ENCODE peak calls at places on chromosomes 7 and 10, in seven cellular contexts. U is tibial artery; K is keratinocyte; Y is neuronal stem cell; L is effector memory CD4-positive, alpha-beta T cell; J is left lung; N is hepatocyte. V is an unnamed sample. For H3K4me1, the result is how much of the 10 kb centered on the place peaks cover.

GRCh38 chr7:2681954-2682799 is 5.8 kb upstream of the AMZ1 start:
- DNase-seq in U (no peak), Y (no peak), N (no peak), L (no peak), J (no peak), K (no peak), V (no peak)

GRCh38 chr10:77121829-77122228 is 515.8 kb downstream of the KCNMA1 start:
- DNase-seq in U (no peak), L (no peak), N (no peak), Y (no peak), K (no peak), J (no peak), V (no peak)

GRCh38 chr7:28957064-28957821 is 887 bp downstream of the TRIL start:
- DNase-seq in J (no peak), K (no peak), U (no peak), N (peak), L (no peak), Y (peak), V (peak)

GRCh38 chr7:121752706-121753105 is 120.3 kb upstream of the PTPRZ1 start:
- DNase-seq in J (no peak), L (no peak), U (no peak), N (peak), K (no peak), Y (no peak), V (no peak)

GRCh38 chr7:118169146-118169545 is 14.8 kb upstream of the LSM8 start:
- DNase-seq in J (no peak), Y (no peak), N (no peak), L (no peak), K (no peak), U (no peak), V (no peak)

GRCh38 chr7:108114117-108114841 is 15.9 kb downstream of the LAMB4 start:
- DNase-seq in N (peak), K (peak), J (no peak), L (no peak), U (no peak), Y (peak), V (no peak)

GRCh38 chr10:93837783-93838677 is 55.7 kb upstream of the SLC35G1 start:
- DNase-seq in L (no peak), Y (no peak), N (no peak), J (no peak), K (no peak), U (no peak), V (no peak)

GRCh38 chr10:62081322-62081945 is 179.9 kb downstream of the ARID5B start:
- DNase-seq in J (no peak), N (no peak), L (no peak), U (no peak), Y (no peak), K (no peak), V (no peak)

GRCh38 chr7:133703547-133703946 is 423.6 kb upstream of the LRGUK start:
- DNase-seq in J (no peak), K (no peak), L (no peak), U (no peak), Y (no peak), N (no peak), V (no peak)

GRCh38 chr7:10977113-10977512 is 3.4 kb downstream of the PHF14 start:
- DNase-seq in K (no peak), N (no peak), L (no peak), Y (no peak), J (no peak), U (no peak), V (no peak)

GRCh38 chr10:95485030-95485429 is 76.1 kb downstream of the SORBS1 start:
- DNase-seq in J (no peak), U (no peak), N (no peak), K (no peak), L (no peak), Y (no peak), V (no peak)

GRCh38 chr10:132959296-132959961 is 17.1 kb upstream of the CFAP46 start:
- DNase-seq in K (no peak), Y (no peak), U (peak), L (no peak), J (peak), N (no peak), V (no peak)

GRCh38 chr10:100895346-100895745 is 17.4 kb upstream of the SLF2 start:
- DNase-seq in Y (no peak), N (no peak), K (no peak), L (no peak), U (no peak), J (no peak), V (no peak)

GRCh38 chr10:317219-317868 is 182.1 kb downstream of the ZMYND11 start:
- DNase-seq in N (no peak), J (no peak), K (no peak), U (no peak), Y (no peak), L (no peak), V (peak)

GRCh38 chr7:106061301-106061979 is 50.7 kb downstream of the SYPL1 start:
- DNase-seq in Y (no peak), N (no peak), L (no peak), U (no peak), K (no peak), J (no peak), V (no peak)

GRCh38 chr10:92052088-92052487 is 128.5 kb downstream of the BTAF1 start:
- DNase-seq in Y (no peak), L (no peak), J (peak), K (no peak), U (no peak), N (no peak), V (no peak)

GRCh38 chr10:117253908-117254307 is 13.0 kb downstream of the SLC18A2 start:
- DNase-seq in U (no peak), K (no peak), J (no peak), N (no peak), L (no peak), Y (no peak), V (peak)

GRCh38 chr10:22334414-22335203 is 10.7 kb upstream of the SPAG6 start:
- DNase-seq in J (peak), Y (peak), K (no peak), L (peak), N (peak), U (no peak), V (no peak)

GRCh38 chr7:84191842-84192241 is 2.7 kb downstream of the SEMA3A start:
- DNase-seq in U (no peak), N (no peak), J (no peak), L (no peak), Y (no peak), K (no peak), V (no peak)

GRCh38 chr7:48094861-48095293 is 5.8 kb downstream of the UPP1 start:
- DNase-seq in N (no peak), K (no peak), U (no peak), Y (no peak), J (no peak), L (no peak), V (no peak)

GRCh38 chr10:86020139-86020538 is 346.5 kb downstream of the GRID1 start:
- DNase-seq in N (no peak), U (no peak), J (no peak), K (no peak), Y (no peak), L (no peak), V (no peak)

GRCh38 chr7:32318300-32319018 is 171.7 kb downstream of the LSM5 start:
- DNase-seq in L (no peak), U (no peak), J (no peak), Y (no peak), K (no peak), N (no peak), V (peak)

GRCh38 chr10:49615721-49616120 is 1.9 kb downstream of the CHAT start:
- DNase-seq in J (no peak), L (no peak), K (no peak), U (peak), Y (no peak), N (no peak), V (no peak)

GRCh38 chr10:70302292-70302691 is 18.5 kb upstream of the NPFFR1 start:
- DNase-seq in N (no peak), L (no peak), K (no peak), J (no peak), U (no peak), Y (no peak), V (no peak)

GRCh38 chr10:89122431-89123066 is 84.6 kb downstream of the CH25H start:
- DNase-seq in J (no peak), N (no peak), Y (no peak), U (no peak), K (no peak), L (no peak), V (no peak)

GRCh38 chr7:64618785-64619456 is 47.0 kb upstream of the ZNF107 start:
- DNase-seq in N (no peak), J (no peak), L (no peak), K (no peak), Y (no peak), U (no peak), V (no peak)

GRCh38 chr10:92544296-92544695 is 29.6 kb downstream of the IDE start:
- DNase-seq in L (no peak), N (no peak), J (no peak), Y (no peak), U (no peak), K (no peak), V (no peak)

DNA sequence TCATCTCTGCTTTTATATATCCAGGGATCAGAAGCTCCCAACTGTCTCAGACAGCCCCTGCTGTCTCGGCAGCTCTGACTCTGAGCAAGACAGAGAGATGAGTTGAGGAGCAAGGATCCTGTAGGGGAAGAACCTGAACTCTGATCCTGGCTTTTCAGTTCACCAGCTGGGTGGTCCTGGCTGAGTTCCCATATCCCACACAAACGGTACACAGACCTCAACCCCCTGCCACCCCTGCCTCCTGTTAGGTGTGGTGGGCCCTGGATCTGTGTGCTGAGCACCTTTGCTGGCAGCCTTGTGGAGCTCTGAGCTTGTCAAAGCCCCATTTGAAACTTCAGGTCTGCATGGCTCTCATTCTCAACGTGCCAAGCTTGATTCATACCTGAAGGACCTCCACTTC is 54.3 kb upstream of the GPR26 start:
- DNase-seq in Y (no peak), K (no peak), L (no peak), N (no peak), J (no peak), U (no peak), V (no peak)
- H3K4me1 ChIP-seq in Y (under half), K (under half), L (under half), N (under half), J (under half), U (under half), V (under half)

GRCh38 chr7:158705234-158705890 is 758 bp upstream of the NCAPG2 start:
- DNase-seq in U (no peak), N (no peak), K (no peak), L (no peak), J (no peak), Y (no peak), V (no peak)
- H3K4me3 ChIP-seq in U (peak), N (peak), K (peak), L (peak), J (peak), Y (peak), V (peak)

GRCh38 chr7:80150621-80151273 is 16.1 kb downstream of the GNAI1 start:
- DNase-seq in J (no peak), L (no peak), U (no peak), N (no peak), K (peak), Y (no peak), V (no peak)
- H3K4me1 ChIP-seq in J (under half), L (under half), U (under half), N (under half), K (half or more), Y (under half), V (under half)

GRCh38 chr7:91898240-91898992 is 17.9 kb upstream of the MTERF1 start:
- DNase-seq in K (no peak), Y (no peak), L (no peak), U (no peak), J (no peak), N (no peak), V (no peak)
- H3K4me3 ChIP-seq in K (no peak), Y (no peak), L (no peak), U (no peak), J (no peak), N (no peak), V (no peak)

GRCh38 chr7:102305414-102306268 is 19.0 kb downstream of the SH2B2 start:
- DNase-seq in N (no peak), Y (no peak), U (no peak), J (no peak), K (no peak), L (no peak), V (no peak)
- H3K4me1 ChIP-seq in N (under half), Y (under half), U (under half), J (under half), K (under half), L (under half), V (under half)

DNA sequence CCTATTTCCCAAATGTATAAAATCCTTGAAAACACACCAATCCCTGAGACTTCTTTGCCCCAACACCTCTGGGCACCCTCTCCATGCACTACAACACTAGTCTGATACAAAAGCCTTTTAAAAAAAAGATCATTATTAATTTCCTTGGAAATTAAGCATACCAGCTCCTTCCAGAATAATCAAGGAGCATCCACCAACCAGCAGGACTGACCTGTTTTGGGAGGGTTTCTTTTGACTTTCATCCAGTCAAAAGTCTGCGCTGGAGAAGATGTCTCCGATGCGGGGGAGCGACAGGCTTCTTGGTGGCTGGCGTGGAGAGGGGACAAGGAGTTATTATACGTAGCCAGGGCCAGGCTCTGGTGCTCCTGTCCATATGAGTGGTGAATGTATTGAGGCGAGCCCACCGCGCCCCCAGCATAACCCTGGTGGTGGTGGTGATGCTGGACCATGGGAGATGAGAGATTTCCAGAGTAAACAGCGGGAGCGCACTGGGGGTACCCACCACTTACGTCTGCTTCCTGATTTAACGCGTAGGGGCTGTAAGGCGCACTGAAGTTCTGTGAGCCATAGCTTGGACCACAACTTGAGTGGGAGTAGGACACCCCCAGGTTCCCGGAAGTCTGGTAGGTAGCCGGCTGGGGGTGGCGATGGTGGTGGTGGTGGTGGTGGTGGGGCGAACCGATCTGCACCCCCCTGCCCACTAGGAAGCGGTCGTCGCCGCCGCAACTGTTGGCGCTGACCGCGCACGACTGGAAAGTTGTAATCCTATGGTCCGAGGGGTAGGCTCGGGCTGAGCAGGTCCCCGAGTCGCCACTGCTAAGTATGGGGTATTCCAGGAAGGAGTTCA is 527 bp downstream of the HOXA1 start:
- DNase-seq in U (no peak), J (no peak), K (no peak), L (peak), Y (peak), N (no peak), V (no peak)
- H3K4me3 ChIP-seq in U (peak), J (peak), K (peak), L (peak), Y (no peak), N (peak), V (no peak)

DNA sequence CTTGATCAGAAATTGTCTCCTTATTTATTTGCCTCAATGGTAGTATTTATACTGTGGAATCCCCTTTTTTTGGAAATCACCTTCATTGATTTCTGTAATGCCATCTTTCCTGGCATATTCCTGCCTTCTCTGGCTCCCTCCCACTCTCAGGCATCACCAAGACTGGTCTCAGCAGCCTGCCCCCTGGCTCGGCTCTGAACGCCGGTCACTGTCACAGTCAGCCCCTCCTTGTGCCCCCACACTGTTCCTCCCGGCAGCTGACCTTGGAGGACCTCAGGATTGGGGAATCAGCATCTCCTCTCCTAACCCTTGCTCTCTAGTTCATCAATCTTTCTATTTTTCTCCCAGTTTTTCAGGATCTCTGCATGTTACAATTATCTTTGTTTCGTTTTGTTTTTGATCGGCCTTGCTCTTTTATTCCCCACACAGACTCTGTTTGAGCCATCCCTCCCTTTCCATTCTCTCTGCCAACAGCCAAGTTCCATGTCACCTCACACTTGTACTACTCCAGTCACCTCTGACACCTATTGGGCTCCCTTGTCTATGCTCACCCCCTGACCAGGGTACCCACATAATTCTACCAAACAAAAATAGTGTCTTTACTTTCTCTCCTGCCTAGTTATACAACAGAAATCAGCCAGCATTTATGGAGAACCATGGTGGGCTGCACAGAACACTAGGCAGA is 294.3 kb downstream of the PLXDC2 start:
- DNase-seq in Y (no peak), U (no peak), L (no peak), J (no peak), N (no peak), K (no peak), V (no peak)
- H3K4me1 ChIP-seq in Y (under half), U (under half), L (under half), J (under half), N (under half), K (under half), V (under half)

DNA sequence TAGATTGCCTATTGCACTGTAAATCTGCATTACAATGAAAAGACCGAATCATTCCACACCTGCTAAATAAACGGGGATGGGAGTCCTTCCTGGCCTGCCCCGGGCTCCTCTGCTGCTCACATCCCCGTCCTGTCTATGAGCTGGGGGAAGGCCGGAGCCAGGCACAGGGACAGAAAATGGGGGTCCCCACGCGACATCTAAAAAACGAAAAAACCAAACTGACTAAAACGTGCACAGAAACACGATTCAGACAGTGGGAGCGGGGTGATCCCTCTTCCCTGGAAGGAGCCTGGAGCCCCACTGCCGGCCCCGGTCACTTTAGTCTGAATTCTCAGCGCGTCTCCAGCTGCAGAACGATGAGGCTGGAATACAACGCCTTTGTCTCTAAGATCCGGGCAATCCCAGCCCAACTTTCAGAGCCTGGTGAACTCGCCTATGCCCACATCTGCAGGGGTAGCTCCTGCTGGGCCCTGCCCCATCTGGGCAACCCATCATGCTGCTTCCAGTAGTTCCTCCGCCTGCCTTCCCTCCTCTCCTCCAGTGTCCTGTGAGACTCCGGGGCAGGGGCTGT is 78.0 kb downstream of the ADARB2 start:
- DNase-seq in L (no peak), Y (no peak), N (no peak), J (no peak), U (peak), K (no peak), V (no peak)
- H3K4me3 ChIP-seq in L (no peak), Y (no peak), N (no peak), J (no peak), U (no peak), K (no peak), V (no peak)

DNA sequence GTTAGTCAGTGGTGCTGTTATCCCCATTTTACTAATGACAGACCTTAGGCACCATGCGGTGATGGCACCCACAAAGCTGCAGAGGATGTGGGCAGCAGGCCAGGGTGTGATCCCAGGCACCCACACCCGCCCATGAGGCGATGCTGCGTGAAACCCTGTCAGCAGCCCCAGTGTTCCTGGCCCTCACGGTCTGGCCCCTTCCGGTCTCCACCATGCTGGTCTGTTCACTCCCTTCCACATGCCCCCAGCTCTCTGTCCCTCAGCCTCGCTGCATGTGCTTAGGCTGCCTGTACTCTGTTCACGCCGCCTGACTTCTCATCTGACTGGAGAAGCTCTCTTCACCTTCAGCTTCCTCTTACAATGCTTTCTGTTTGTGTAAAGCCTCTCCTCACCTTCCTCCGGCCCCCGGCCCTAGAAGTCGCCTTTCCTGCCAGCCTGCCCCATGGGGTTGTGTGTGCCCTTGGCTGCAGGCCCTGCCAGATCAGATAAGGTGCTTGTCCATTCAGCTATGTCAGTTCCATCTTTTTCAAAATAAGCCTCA is 17.6 kb upstream of the ORAI2 start:
- DNase-seq in Y (no peak), K (no peak), J (no peak), U (no peak), N (no peak), L (peak), V (peak)
- H3K4me1 ChIP-seq in Y (under half), K (under half), J (under half), U (under half), N (under half), L (under half), V (under half)

V was measured in thyroid gland.